ENCODE peak calls at places on chromosome 22, in five cellular contexts. W is sigmoid colon, I is GM12891, G is transverse colon, C is HCT116. Q is an unnamed sample.

GRCh38 chr22:17703811-17704210 is 65.3 kb downstream of the BCL2L13 start:
- DNase-seq in W (no peak), I (no peak), G (no peak), C (no peak), Q (no peak)

GRCh38 chr22:45129703-45130524 is 33.8 kb upstream of the NUP50 start:
- DNase-seq in W (no peak), I (no peak), G (no peak), C (no peak), Q (no peak)

GRCh38 chr22:22820626-22821025 is 67.0 kb upstream of the IGLL5 start:
- DNase-seq in W (no peak), I (no peak), G (no peak), C (no peak), Q (no peak)

GRCh38 chr22:40024201-40025061 is 29.7 kb downstream of the FAM83F start:
- DNase-seq in W (peak; percentile 74), I (peak; percentile 87), G (peak; percentile 82), C (peak; percentile 24), Q (peak; percentile 81)

GRCh38 chr22:19940536-19941364 is 822 bp upstream of the COMT start:
- DNase-seq in W (peak; percentile 65), I (no peak), G (no peak), C (no peak), Q (no peak)

GRCh38 chr22:20246368-20247009 is 21.6 kb downstream of the RTN4R start:
- DNase-seq in W (no peak), I (no peak), G (no peak), C (no peak), Q (no peak)

GRCh38 chr22:26718488-26718887 is 61.1 kb downstream of the MIAT start:
- DNase-seq in W (no peak), I (no peak), G (no peak), C (no peak), Q (no peak)

GRCh38 chr22:27476318-27476717 is 325.2 kb downstream of the MN1 start:
- DNase-seq in W (no peak), I (no peak), G (no peak), C (no peak), Q (no peak)

GRCh38 chr22:46942816-46943783 is 180.7 kb downstream of the TBC1D22A start:
- DNase-seq in W (no peak), I (no peak), G (no peak), C (no peak), Q (no peak)

GRCh38 chr22:20218320-20218872 is 49.7 kb downstream of the RTN4R start:
- DNase-seq in W (no peak), I (no peak), G (no peak), C (no peak), Q (no peak)

GRCh38 chr22:19151329-19152191 is 1.5 kb upstream of the GSC2 start:
- DNase-seq in W (no peak), I (no peak), G (no peak), C (no peak), Q (no peak)

GRCh38 chr22:49452362-49452946 is 375.2 kb downstream of the BRD1 start:
- DNase-seq in W (no peak), I (no peak), G (no peak), C (no peak), Q (no peak)
- TF ChIP-seq POLR2AphosphoS5 in W (no peak), I (no peak), G (no peak), C (no peak), Q (no peak)

DNA sequence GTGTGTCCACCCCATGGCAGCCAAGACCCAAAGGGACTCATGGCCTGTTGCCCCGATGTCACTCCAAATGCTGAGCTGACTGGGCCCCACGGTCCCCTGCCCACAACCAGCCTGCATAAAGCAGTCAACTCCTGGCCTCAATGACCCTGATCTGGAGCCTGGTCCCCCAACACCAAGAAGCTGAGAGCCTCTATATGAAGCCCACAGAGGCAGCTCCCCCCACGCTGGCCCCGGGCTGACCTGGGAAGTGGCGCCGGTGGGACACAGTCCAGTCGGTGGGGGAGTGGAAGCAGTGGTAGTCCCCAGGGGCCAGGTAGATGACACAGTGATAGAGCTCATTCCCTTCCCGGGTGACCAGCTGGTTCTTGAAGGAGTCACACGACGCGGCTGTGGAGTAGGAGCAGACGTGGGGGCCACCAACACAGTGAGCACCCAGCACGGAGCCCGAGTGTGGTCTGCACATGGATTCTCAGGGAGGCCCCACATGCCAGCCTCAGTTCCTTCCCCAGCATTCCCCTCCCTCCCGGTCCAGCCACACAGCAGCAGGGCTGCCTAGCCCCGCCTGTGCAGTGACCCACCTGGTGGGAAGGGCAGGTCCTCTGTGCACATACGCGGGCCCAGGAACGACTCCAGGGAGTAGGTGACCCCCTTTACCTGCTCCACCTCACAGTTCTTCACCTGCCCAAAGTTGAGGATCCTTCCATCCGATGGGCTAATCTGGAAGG is 41.1 kb downstream of the PISD start:
- DNase-seq in W (no peak), I (no peak), G (no peak), C (no peak), Q (no peak)
- TF ChIP-seq POLR2AphosphoS5 in W (no peak), I (peak; percentile 44), G (no peak), C (no peak), Q (no peak)

DNA sequence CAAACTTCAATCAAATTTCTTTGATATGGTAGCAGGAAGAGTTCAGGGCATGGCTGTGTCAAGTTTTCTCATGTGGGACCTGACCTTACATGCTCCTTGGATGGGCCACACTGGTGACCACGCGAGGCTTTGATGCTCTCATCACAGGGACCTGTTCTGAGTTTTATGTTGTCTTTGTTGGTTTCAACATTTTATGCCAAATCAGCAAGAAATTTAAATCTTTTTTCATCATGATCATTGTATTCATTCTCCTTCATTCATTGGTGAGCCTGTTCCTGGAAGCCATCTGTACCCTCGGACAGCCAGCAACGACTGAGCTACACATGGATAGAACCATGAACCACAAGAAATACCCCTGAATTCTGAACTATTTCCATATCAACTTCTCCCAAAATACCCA is 10.5 kb upstream of the NFAM1 start:
- DNase-seq in W (no peak), I (no peak), G (no peak), C (no peak), Q (no peak)
- TF ChIP-seq POLR2AphosphoS5 in W (no peak), I (no peak), G (no peak), C (no peak), Q (no peak)

GRCh38 chr22:37331811-37332536 is 49.7 kb downstream of the CYTH4 start:
- DNase-seq in W (no peak), I (no peak), G (no peak), C (no peak), Q (no peak)

GRCh38 chr22:37330200-37331033 is 48.1 kb downstream of the CYTH4 start:
- DNase-seq in W (no peak), I (peak; percentile 74), G (peak; percentile 22), C (peak; percentile 96), Q (peak; percentile 43)

GRCh38 chr22:37333724-37334460 is 51.6 kb downstream of the CYTH4 start:
- DNase-seq in W (no peak), I (no peak), G (no peak), C (no peak), Q (no peak)

GRCh38 chr22:37329239-37330140 is 47.2 kb downstream of the CYTH4 start:
- DNase-seq in W (no peak), I (no peak), G (no peak), C (no peak), Q (no peak)

DNA sequence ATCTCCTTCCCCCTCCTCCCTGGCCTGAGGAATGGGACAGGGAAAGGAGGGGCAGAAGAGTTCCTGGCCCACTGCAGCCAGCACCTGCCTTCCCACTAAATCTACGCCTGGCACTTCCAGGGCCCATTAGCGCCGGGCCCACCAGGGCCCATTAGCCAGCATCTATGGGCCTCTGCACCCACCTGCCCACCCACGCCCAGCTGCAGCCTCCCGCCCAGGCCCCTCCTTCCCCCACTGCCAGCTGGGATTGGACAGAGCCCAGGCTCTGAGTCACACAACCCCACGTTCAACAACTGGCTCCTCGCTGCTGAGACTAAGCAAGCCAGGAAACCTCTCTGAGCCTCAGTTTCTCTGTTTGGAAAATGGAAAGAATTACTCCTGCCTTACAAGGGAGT is 48.7 kb downstream of the CYTH4 start:
- DNase-seq in W (no peak), I (no peak), G (no peak), C (no peak), Q (no peak)
- TF ChIP-seq POLR2AphosphoS5 in W (no peak), I (no peak), G (no peak), C (peak; percentile 47), Q (no peak)

Q was measured in stomach.